ENCODE peak calls at places on chromosomes 11 and 22, in eight cellular contexts. A, D, Q, J, B, R, N and Y are unnamed samples.

GRCh38 chr11:71223671-71224660 is 28.4 kb downstream of the SHANK2 start:
- DNase-seq in A (no peak), D (no peak), Q (no peak), J (no peak), B (no peak), R (no peak), N (no peak), Y (no peak)

GRCh38 chr11:77776455-77776854 is 44.1 kb downstream of the RSF1 start:
- DNase-seq in A (no peak), D (no peak), Q (no peak), J (peak), B (no peak), R (no peak), N (no peak), Y (no peak)

GRCh38 chr11:15941206-15941770 is 415.1 kb downstream of the SOX6 start:
- DNase-seq in A (no peak), D (no peak), Q (no peak), J (no peak), B (no peak), R (peak), N (peak), Y (no peak)

GRCh38 chr11:1559103-1559951 is 12.7 kb downstream of the DUSP8 start:
- DNase-seq in A (no peak), D (peak), Q (no peak), J (no peak), B (peak), R (peak), N (no peak), Y (peak)

GRCh38 chr11:121931121-121931520 is 184.9 kb downstream of the BLID start:
- DNase-seq in A (no peak), D (no peak), Q (no peak), J (no peak), B (no peak), R (no peak), N (no peak), Y (no peak)

GRCh38 chr11:28793282-28793738 is 685.1 kb downstream of the METTL15 start:
- DNase-seq in A (no peak), D (no peak), Q (no peak), J (no peak), B (no peak), R (peak), N (no peak), Y (no peak)

GRCh38 chr22:29951675-29952413 is 68.9 kb downstream of the MTMR3 start:
- DNase-seq in A (no peak), D (no peak), Q (no peak), J (no peak), B (no peak), R (no peak), N (no peak), Y (no peak)

GRCh38 chr11:40247023-40247422 is 1212.4 kb downstream of the LRRC4C start:
- DNase-seq in A (no peak), D (no peak), Q (no peak), J (no peak), B (no peak), R (no peak), N (no peak), Y (no peak)